ENCODE peak calls at places on chromosome 10, in four cellular contexts. B is K562, E is A549, T is HepG2. C is an unnamed sample. For H3K4me1, the result is how much of the 10 kb centered on the place peaks cover.

GRCh38 chr10:28663576-28664368 is 13.5 kb upstream of the BAMBI start:
- ATAC-seq in B (peak), E (peak), T (peak), C (peak)

GRCh38 chr10:129918836-129919235 is 45.2 kb downstream of the EBF3 start:
- ATAC-seq in B (no peak), E (no peak), T (no peak), C (no peak)

GRCh38 chr10:11017575-11018425 is at the start of gene CELF2:
- ATAC-seq in B (peak), E (peak), T (no peak), C (peak)

GRCh38 chr10:131824371-131825149 is 76.2 kb upstream of the PPP2R2D start:
- ATAC-seq in B (no peak), E (peak), T (peak), C (no peak)

GRCh38 chr10:52128056-52128683 is 185.9 kb upstream of the DKK1 start:
- ATAC-seq in B (no peak), E (no peak), T (no peak), C (no peak)

GRCh38 chr10:34102237-34102673 is 712.8 kb downstream of the PARD3 start:
- ATAC-seq in B (no peak), E (no peak), T (no peak), C (peak)

GRCh38 chr10:102502029-102502336 is 529 bp downstream of the ACTR1A start:
- ATAC-seq in B (peak), E (peak), T (peak), C (peak)

GRCh38 chr10:72122221-72122620 is 33.9 kb upstream of the SPOCK2 start:
- ATAC-seq in B (no peak), E (no peak), T (no peak), C (no peak)

GRCh38 chr10:131126321-131127121 is 185.0 kb downstream of the TCERG1L start:
- ATAC-seq in B (no peak), E (no peak), T (peak), C (no peak)

GRCh38 chr10:45257615-45258014 is 57.8 kb downstream of the OR13A1 start:
- ATAC-seq in B (no peak), E (no peak), T (no peak), C (no peak)

GRCh38 chr10:18610517-18610916 is 40.9 kb downstream of the NSUN6 start:
- ATAC-seq in B (peak), E (peak), T (peak), C (peak)

GRCh38 chr10:63068246-63068645 is 64.9 kb upstream of the NRBF2 start:
- ATAC-seq in B (no peak), E (no peak), T (no peak), C (no peak)

GRCh38 chr10:100872034-100872791 is 40.5 kb upstream of the SLF2 start:
- ATAC-seq in B (peak), E (peak), T (peak), C (no peak)

GRCh38 chr10:30639946-30640786 is 10.6 kb upstream of the LYZL2 start:
- ATAC-seq in B (peak), E (no peak), T (no peak), C (no peak)

GRCh38 chr10:112761256-112761655 is 188.8 kb upstream of the TCF7L2 start:
- ATAC-seq in B (no peak), E (no peak), T (no peak), C (no peak)

GRCh38 chr10:55629792-55630490 is 731.1 kb downstream of the ZWINT start:
- ATAC-seq in B (no peak), E (peak), T (peak), C (no peak)

GRCh38 chr10:99395750-99396445 is 34.5 kb downstream of the GOT1 start:
- ATAC-seq in B (no peak), E (no peak), T (peak), C (no peak)

GRCh38 chr10:98257961-98258360 is 10.0 kb downstream of the LOXL4 start:
- ATAC-seq in B (no peak), E (no peak), T (no peak), C (no peak)
- H3K4me1 ChIP-seq in B (under half), E (under half), T (under half), C (under half)

DNA sequence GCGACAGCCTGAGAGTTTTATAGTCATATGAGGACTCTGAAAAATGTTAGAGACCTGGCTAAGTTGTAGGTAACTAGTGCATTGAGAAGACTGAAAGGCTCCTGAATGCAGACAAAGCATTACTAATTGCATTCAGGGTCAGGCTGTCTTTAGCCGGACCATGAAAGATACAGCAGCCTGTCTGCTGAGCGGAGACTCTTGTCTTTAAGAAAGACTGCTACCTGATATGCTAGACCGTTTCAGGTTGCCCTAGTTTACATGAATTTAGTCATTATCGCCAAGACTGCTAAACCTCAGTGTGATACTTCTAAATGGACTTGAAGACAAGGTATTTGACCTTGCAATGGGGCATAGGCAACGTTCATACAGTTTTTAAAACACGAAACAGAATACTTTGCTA is 81.2 kb downstream of the BMPR1A start:
- ATAC-seq in B (no peak), E (no peak), T (no peak), C (no peak)
- H3K27ac ChIP-seq in B (no peak), E (no peak), T (no peak), C (no peak)

GRCh38 chr10:127063762-127064161 is 132.6 kb downstream of the INSYN2A start:
- ATAC-seq in B (no peak), E (no peak), T (no peak), C (no peak)
- TF ChIP-seq EP300 in B (no peak), E (no peak), T (no peak), C (no peak)

GRCh38 chr10:70309661-70310060 is 25.9 kb upstream of the NPFFR1 start:
- ATAC-seq in B (no peak), E (no peak), T (no peak), C (no peak)
- H3K4me1 ChIP-seq in B (under half), E (under half), T (under half), C (under half)

C was measured in gastroesophageal sphincter.